ENCODE peak calls at places on chromosomes 3 and 15, in seven cellular contexts. O is AG08396, B is LHCN-M2, F is HuH-7.5, V is mesothelial cell of epicardium, G is HCEC 1CT, U is EH. M is an unnamed sample.

GRCh38 chr3:100354850-100355249 is 20.3 kb downstream of the NIT2 start:
- DNase-seq in G (no peak), U (no peak), F (no peak), V (no peak), B (no peak), O (no peak), M (no peak)

GRCh38 chr15:31471731-31472430 is 145.2 kb downstream of the KLF13 start:
- DNase-seq in U (peak; percentile 95), B (peak; percentile 58), F (no peak), O (peak; percentile 88), G (peak; percentile 88), V (no peak), M (no peak)

GRCh38 chr15:100457201-100457600 is 71.5 kb downstream of the CERS3 start:
- DNase-seq in G (no peak), B (peak; percentile 15), F (no peak), U (no peak), O (no peak), V (no peak), M (no peak)

GRCh38 chr15:30023798-30024295 is 58.9 kb upstream of the GOLGA8J start:
- DNase-seq in G (no peak), U (peak; percentile 21), O (no peak), B (peak; percentile 11), F (no peak), V (no peak), M (no peak)

GRCh38 chr3:57709559-57709958 is 16.7 kb upstream of the DENND6A start:
- DNase-seq in G (no peak), U (peak; percentile 11), B (peak; percentile 11), F (no peak), O (no peak), V (no peak), M (no peak)

GRCh38 chr3:105137911-105138310 is 228.8 kb upstream of the ALCAM start:
- DNase-seq in V (no peak), G (no peak), O (peak; percentile 3), F (no peak), U (peak; percentile 44), B (peak; percentile 5), M (no peak)

GRCh38 chr15:74540135-74540760 is 772 bp upstream of the ARID3B start:
- DNase-seq in O (no peak), U (peak; percentile 41), F (no peak), B (peak; percentile 27), G (peak; percentile 30), V (no peak), M (no peak)

GRCh38 chr3:55701997-55702396 is 214.9 kb upstream of the WNT5A start:
- DNase-seq in G (no peak), F (no peak), U (peak; percentile 84), O (no peak), V (no peak), B (no peak), M (no peak)

GRCh38 chr3:102181202-102181920 is 253.5 kb upstream of the ZPLD1 start:
- DNase-seq in F (no peak), U (peak; percentile 93), B (peak; percentile 78), V (no peak), O (peak; percentile 41), G (peak; percentile 52), M (no peak)

GRCh38 chr3:16171825-16172224 is 2.7 kb upstream of the GALNT15 start:
- DNase-seq in B (no peak), V (no peak), F (no peak), G (no peak), U (no peak), O (no peak), M (no peak)

GRCh38 chr3:52429779-52430415 is 15.0 kb downstream of the SEMA3G start:
- DNase-seq in G (no peak), F (no peak), B (no peak), V (no peak), U (peak; percentile 25), O (no peak), M (no peak)

GRCh38 chr3:96863129-96863740 is 48.8 kb downstream of the EPHA6 start:
- DNase-seq in O (peak; percentile 1), B (peak; percentile 0), F (no peak), G (peak; percentile 14), V (no peak), U (peak; percentile 1), M (no peak)

GRCh38 chr3:187798531-187799520 is 53.6 kb upstream of the BCL6 start:
- DNase-seq in F (no peak), O (no peak), V (no peak), B (no peak), U (no peak), G (no peak), M (no peak)

GRCh38 chr3:128068156-128068620 is 16.0 kb downstream of the SEC61A1 start:
- DNase-seq in O (peak; percentile 45), B (peak; percentile 35), U (peak; percentile 61), F (peak; percentile 68), V (no peak), G (no peak), M (no peak)

GRCh38 chr3:58383904-58384303 is 49.7 kb downstream of the PDHB start:
- DNase-seq in V (no peak), O (peak; percentile 83), U (peak; percentile 99), F (no peak), G (peak; percentile 97), B (peak; percentile 99), M (no peak)

GRCh38 chr3:169458323-169458722 is 205.2 kb downstream of the MECOM start:
- DNase-seq in G (no peak), B (no peak), V (no peak), U (no peak), O (no peak), F (no peak), M (no peak)

GRCh38 chr3:187183210-187183862 is 13.9 kb upstream of the RTP1 start:
- DNase-seq in U (peak; percentile 16), B (peak; percentile 76), F (no peak), V (no peak), G (no peak), O (no peak), M (no peak)

GRCh38 chr3:186108106-186108940 is 566 bp downstream of the ETV5 start:
- DNase-seq in O (peak; percentile 80), F (peak; percentile 56), B (peak; percentile 72), V (peak; percentile 60), G (peak; percentile 61), U (peak; percentile 74), M (no peak)

GRCh38 chr15:99986297-99987118 is 253.3 kb upstream of the LYSMD4 start:
- DNase-seq in U (no peak), F (no peak), B (no peak), O (no peak), V (no peak), G (no peak), M (no peak)

GRCh38 chr3:183591881-183592521 is 36.5 kb upstream of the KLHL6 start:
- DNase-seq in F (no peak), U (peak; percentile 19), O (no peak), G (peak; percentile 9), V (no peak), B (no peak), M (no peak)

GRCh38 chr15:89909611-89910010 is 3.1 kb downstream of the ARPIN start:
- DNase-seq in B (no peak), U (no peak), G (no peak), F (no peak), O (no peak), V (no peak), M (no peak)

GRCh38 chr3:156472150-156472549 is 82.8 kb downstream of the SSR3 start:
- DNase-seq in U (no peak), G (no peak), B (no peak), O (no peak), V (no peak), F (no peak), M (no peak)

GRCh38 chr3:53921296-53921695 is 29.6 kb upstream of the SELENOK start:
- DNase-seq in G (no peak), F (no peak), B (peak; percentile 10), O (peak; percentile 16), V (no peak), U (peak; percentile 41), M (no peak)

GRCh38 chr3:32841341-32841740 is 23.5 kb downstream of the TRIM71 start:
- DNase-seq in F (no peak), U (no peak), O (no peak), V (no peak), G (no peak), B (no peak), M (no peak)

GRCh38 chr3:24601500-24601899 is 106.8 kb upstream of the THRB start:
- DNase-seq in F (no peak), B (no peak), V (no peak), G (no peak), U (no peak), O (no peak), M (no peak)

GRCh38 chr3:123119802-123120201 is 53.0 kb downstream of the PDIA5 start:
- DNase-seq in O (no peak), V (no peak), U (peak; percentile 54), B (peak; percentile 6), F (no peak), G (peak; percentile 10), M (no peak)

GRCh38 chr3:8413337-8413926 is 88.2 kb upstream of the LMCD1 start:
- DNase-seq in B (no peak), G (no peak), U (no peak), O (no peak), F (no peak), V (no peak), M (no peak)

GRCh38 chr3:139173372-139174108 is 128.8 kb upstream of the PRR23C start:
- DNase-seq in F (no peak), V (no peak), O (peak; percentile 18), G (no peak), B (peak; percentile 81), U (peak; percentile 21), M (no peak)

GRCh38 chr15:79896131-79896633 is 632 bp downstream of the MTHFS start:
- DNase-seq in B (no peak), O (no peak), U (peak; percentile 19), G (no peak), V (no peak), F (no peak), M (no peak)

GRCh38 chr3:66738625-66739330 is 238.0 kb upstream of the LRIG1 start:
- DNase-seq in G (peak; percentile 87), B (no peak), F (no peak), O (no peak), V (no peak), U (peak; percentile 68), M (no peak)

GRCh38 chr3:188975612-188976314 is 196.0 kb upstream of the TPRG1 start:
- DNase-seq in U (peak; percentile 29), G (peak; percentile 72), B (peak; percentile 11), F (no peak), O (peak; percentile 23), V (no peak), M (no peak)

M was measured in T-helper 9 cell.